ENCODE peak calls at places on chromosomes 1 and 21, in four cellular contexts. E is GM12891, N is GM12878, H is K562. P is an unnamed sample.

GRCh38 chr1:192225713-192226112 is 67.5 kb downstream of the RGS18 start:
- DNase-seq in N (no peak), E (no peak), H (no peak), P (no peak)

GRCh38 chr1:110053557-110054428 is 16.7 kb downstream of the ALX3 start:
- DNase-seq in N (no peak), H (peak; percentile 87), E (peak; percentile 63), P (no peak)

GRCh38 chr21:40386301-40386911 is 460.6 kb downstream of the DSCAM start:
- DNase-seq in N (no peak), H (peak; percentile 45), E (no peak), P (peak; percentile 28)

GRCh38 chr1:234836045-234836681 is 226.2 kb upstream of the IRF2BP2 start:
- DNase-seq in H (no peak), N (no peak), E (no peak), P (peak; percentile 58)

GRCh38 chr1:215833936-215834729 is 267.0 kb downstream of the KCTD3 start:
- DNase-seq in H (no peak), E (no peak), N (no peak), P (no peak)

GRCh38 chr1:119582801-119583200 is 65.3 kb downstream of the ZNF697 start:
- DNase-seq in N (no peak), H (peak; percentile 29), E (no peak), P (no peak)

GRCh38 chr1:12195416-12195815 is 28.6 kb downstream of the TNFRSF1B start:
- DNase-seq in E (no peak), N (no peak), H (no peak), P (no peak)

GRCh38 chr1:157252473-157252872 is 114.3 kb upstream of the ETV3 start:
- DNase-seq in N (no peak), H (no peak), E (no peak), P (no peak)

GRCh38 chr1:60904079-60904852 is 178.1 kb upstream of the NFIA start:
- DNase-seq in H (no peak), E (no peak), N (no peak), P (no peak)

GRCh38 chr1:189275786-189276185 is 1201.9 kb downstream of the BRINP3 start:
- DNase-seq in H (no peak), N (no peak), E (no peak), P (no peak)

GRCh38 chr1:29643838-29644440 is 407.6 kb downstream of the PTPRU start:
- DNase-seq in H (no peak), E (no peak), N (no peak), P (no peak)

GRCh38 chr21:33241846-33242245 is 12.1 kb downstream of the IFNAR2 start:
- DNase-seq in E (no peak), H (no peak), N (no peak), P (no peak)

GRCh38 chr1:89125571-89126233 is at the start of gene GBP2:
- DNase-seq in E (peak; percentile 13), H (no peak), N (peak; percentile 30), P (peak; percentile 28)

GRCh38 chr1:92483442-92484170 is 3.1 kb downstream of the GFI1 start:
- DNase-seq in E (peak; percentile 42), N (no peak), H (no peak), P (peak; percentile 95)

GRCh38 chr1:167661527-167662436 is 31.8 kb downstream of the RCSD1 start:
- DNase-seq in N (no peak), H (no peak), E (no peak), P (no peak)

GRCh38 chr1:228836427-228836826 is 101.1 kb downstream of the RHOU start:
- DNase-seq in H (no peak), N (no peak), E (no peak), P (no peak)

GRCh38 chr1:54774820-54775498 is 10.6 kb upstream of the PARS2 start:
- DNase-seq in E (no peak), N (no peak), H (peak; percentile 89), P (no peak)

GRCh38 chr21:30194701-30195299 is 21.1 kb downstream of the CLDN8 start:
- DNase-seq in N (no peak), H (peak; percentile 38), E (peak; percentile 4), P (peak; percentile 4)

GRCh38 chr1:235430991-235431390 is 63.8 kb downstream of the TBCE start:
- DNase-seq in E (no peak), H (no peak), N (no peak), P (no peak)

GRCh38 chr1:43861337-43861736 is 72.3 kb upstream of the ARTN start:
- DNase-seq in N (no peak), H (no peak), E (no peak), P (no peak)

GRCh38 chr1:66752000-66752592 is at the start of gene DYNLT5:
- DNase-seq in E (no peak), H (no peak), N (no peak), P (peak; percentile 20)

GRCh38 chr1:200486634-200487033 is 76.8 kb upstream of the ZNF281 start:
- DNase-seq in H (no peak), N (no peak), E (no peak), P (no peak)

GRCh38 chr1:59015708-59016107 is 231.9 kb upstream of the JUN start:
- DNase-seq in N (no peak), E (no peak), H (no peak), P (no peak)

GRCh38 chr1:227315500-227316346 is 2.6 kb downstream of the CDC42BPA start:
- DNase-seq in N (no peak), H (no peak), E (no peak), P (no peak)

GRCh38 chr1:182628657-182629056 is 24.5 kb upstream of the RGS16 start:
- DNase-seq in H (no peak), N (no peak), E (no peak), P (no peak)

GRCh38 chr1:235473808-235474207 is 30.4 kb downstream of the B3GALNT2 start:
- DNase-seq in N (no peak), H (no peak), E (no peak), P (no peak)

GRCh38 chr1:82697965-82698364 is 897.2 kb downstream of the ADGRL2 start:
- DNase-seq in E (no peak), N (no peak), H (no peak), P (no peak)

GRCh38 chr1:93699676-93700168 is 18.1 kb upstream of the BCAR3 start:
- DNase-seq in E (no peak), N (no peak), H (no peak), P (no peak)

GRCh38 chr1:10979483-10979920 is 33.0 kb upstream of the TARDBP start:
- DNase-seq in E (no peak), H (no peak), N (no peak), P (no peak)

GRCh38 chr1:58848818-58849411 is 65.1 kb upstream of the JUN start:
- DNase-seq in N (no peak), E (no peak), H (peak; percentile 20), P (no peak)

GRCh38 chr1:209435654-209436566 is 147.6 kb upstream of the CAMK1G start:
- DNase-seq in N (no peak), E (peak; percentile 32), H (peak; percentile 83), P (no peak)

GRCh38 chr1:226033599-226034390 is 28.7 kb upstream of the H3-3A start:
- DNase-seq in E (no peak), H (no peak), N (no peak), P (peak; percentile 66)

GRCh38 chr1:226029568-226030225 is 30.6 kb upstream of the SDE2 start:
- DNase-seq in N (no peak), E (no peak), H (no peak), P (no peak)

GRCh38 chr1:226038661-226039060 is 23.9 kb upstream of the H3-3A start:
- DNase-seq in N (no peak), H (no peak), E (no peak), P (no peak)

GRCh38 chr1:226035915-226036314 is 26.6 kb upstream of the H3-3A start:
- DNase-seq in H (no peak), E (no peak), N (no peak), P (no peak)

DNA sequence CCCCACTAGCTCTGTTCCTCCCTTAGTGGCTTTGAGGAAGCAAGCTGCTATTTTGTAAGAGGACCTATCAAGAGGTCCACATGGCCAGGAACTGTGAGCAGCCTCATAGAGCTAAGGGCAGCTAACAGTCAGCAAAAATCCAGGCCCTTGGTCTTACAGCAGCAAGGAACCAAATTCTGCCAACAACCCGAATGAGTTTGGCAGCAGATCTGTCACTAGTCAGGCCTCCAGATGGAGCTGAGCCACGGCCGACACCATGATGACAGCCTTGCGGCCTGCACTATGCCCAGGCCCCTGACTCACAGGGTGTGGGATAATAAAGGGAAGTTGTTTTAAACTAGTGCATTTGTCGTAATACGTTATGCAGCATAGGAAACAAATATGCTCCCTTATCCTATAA is 28.0 kb upstream of the H3-3A start:
- DNase-seq in E (no peak), H (no peak), N (no peak), P (peak; percentile 82)
- TF ChIP-seq SPI1 in E (no peak), H (no peak), N (no peak), P (peak; percentile 25)

DNA sequence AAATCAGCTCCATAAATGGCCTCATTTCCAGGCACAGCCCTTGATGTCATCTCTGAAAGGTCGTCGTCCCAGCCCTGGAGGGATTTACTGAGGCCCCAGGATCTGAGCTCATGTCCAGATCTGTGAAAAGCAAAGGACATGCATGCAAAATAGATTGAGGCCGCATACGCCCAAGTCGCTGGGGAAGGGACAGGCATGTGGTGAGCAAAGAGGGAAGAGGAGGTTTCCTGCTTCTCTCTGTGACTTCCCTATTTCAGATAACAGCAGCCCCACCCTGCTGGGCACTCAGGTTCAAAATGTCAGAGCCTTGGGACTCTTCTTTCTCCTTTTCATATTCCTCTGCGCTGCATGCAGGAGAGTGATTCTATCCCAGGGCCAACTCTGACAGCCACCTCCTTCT is 197.2 kb downstream of the ADSS2 start:
- DNase-seq in E (no peak), H (no peak), N (no peak), P (peak; percentile 93)
- TF ChIP-seq SPI1 in E (peak; percentile 63), H (peak; percentile 97), N (peak; percentile 73), P (peak; percentile 100)

DNA sequence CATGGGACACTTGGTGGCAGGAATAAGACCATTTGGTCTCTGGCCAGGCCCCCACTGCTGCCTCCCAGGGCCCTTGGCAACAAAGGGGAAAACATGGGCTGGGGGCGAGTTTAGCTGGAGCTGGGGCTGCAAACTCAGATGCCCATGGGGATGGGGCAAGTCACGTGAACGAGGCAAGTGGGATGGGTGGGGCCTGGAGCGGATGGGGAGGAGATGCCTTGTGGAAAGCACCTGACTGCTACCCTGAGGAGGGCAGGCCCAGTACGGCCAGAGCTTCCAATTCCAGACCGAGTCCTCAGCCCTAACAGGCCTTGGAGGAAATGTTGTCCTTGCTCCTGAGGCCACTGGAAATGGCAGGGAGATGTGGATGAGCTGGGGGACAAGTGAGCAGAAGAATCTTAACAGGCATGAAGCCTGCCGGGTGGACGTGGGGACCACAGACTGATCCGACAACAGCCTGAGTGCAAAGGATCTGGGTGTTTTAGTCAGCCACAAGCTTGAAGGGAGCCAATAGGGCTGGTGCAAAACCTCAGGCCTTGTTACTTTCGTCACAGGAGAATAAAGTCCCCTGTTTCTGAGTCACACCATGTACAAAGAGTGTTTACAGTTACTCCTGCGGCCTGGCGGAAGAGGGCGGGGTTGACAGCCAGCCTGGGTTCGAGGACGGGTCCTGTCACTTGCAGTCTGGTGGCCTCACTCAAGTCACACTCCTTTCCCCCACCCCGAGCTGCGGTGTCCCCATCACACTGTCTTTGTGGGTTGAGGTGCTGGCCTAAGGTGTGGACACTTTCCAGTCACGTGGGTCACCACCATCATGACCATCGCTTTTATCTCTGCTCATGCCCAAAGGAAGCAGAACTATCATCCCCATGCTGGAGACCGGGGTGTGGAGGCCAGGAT is 19.1 kb downstream of the RUNX3 start:
- DNase-seq in N (no peak), E (no peak), H (no peak), P (no peak)
- TF ChIP-seq SPI1 in N (no peak), E (no peak), H (no peak), P (no peak)

GRCh38 chr1:231636157-231636556 is 9.6 kb downstream of the DISC1 start:
- DNase-seq in H (no peak), N (no peak), E (no peak), P (no peak)
- TF ChIP-seq SPI1 in H (no peak), N (no peak), E (no peak), P (no peak)